ENCODE peak calls at places on chromosome 15, in five cellular contexts. One of them, this sample, is unnamed.

GRCh38 chr15:94381384-94381783 is 150.0 kb downstream of the MCTP2 start:
- DNase-seq in hepatocyte: no peak
- DNase-seq in tibial nerve: no peak
- DNase-seq in heart left ventricle: no peak
- DNase-seq in fibroblast of lung: no peak
- DNase-seq in this sample: no peak

GRCh38 chr15:64693134-64693533 is 82.3 kb downstream of the RBPMS2 start:
- DNase-seq in tibial nerve: peak; percentile 28
- DNase-seq in hepatocyte: peak; percentile 66
- DNase-seq in heart left ventricle: no peak
- DNase-seq in fibroblast of lung: peak; percentile 93
- DNase-seq in this sample: no peak

GRCh38 chr15:41904487-41905359 is 10.9 kb upstream of the SPTBN5 start:
- DNase-seq in fibroblast of lung: peak; percentile 70
- DNase-seq in tibial nerve: peak; percentile 57
- DNase-seq in heart left ventricle: peak; percentile 67
- DNase-seq in hepatocyte: peak; percentile 85
- DNase-seq in this sample: no peak

GRCh38 chr15:40255033-40255432 is 16.2 kb downstream of the PAK6 start:
- DNase-seq in heart left ventricle: no peak
- DNase-seq in tibial nerve: no peak
- DNase-seq in fibroblast of lung: no peak
- DNase-seq in hepatocyte: no peak
- DNase-seq in this sample: no peak

GRCh38 chr15:86231864-86232801 is 152.5 kb downstream of the AGBL1 start:
- DNase-seq in tibial nerve: peak; percentile 7
- DNase-seq in heart left ventricle: no peak
- DNase-seq in hepatocyte: peak; percentile 73
- DNase-seq in fibroblast of lung: peak; percentile 25
- DNase-seq in this sample: no peak

GRCh38 chr15:84666373-84666772 is 8.4 kb upstream of the NMB start:
- DNase-seq in hepatocyte: no peak
- DNase-seq in fibroblast of lung: no peak
- DNase-seq in tibial nerve: no peak
- DNase-seq in heart left ventricle: no peak
- DNase-seq in this sample: no peak

GRCh38 chr15:84773716-84774115 is 25.3 kb downstream of the ZNF592 start:
- DNase-seq in hepatocyte: no peak
- DNase-seq in heart left ventricle: no peak
- DNase-seq in fibroblast of lung: no peak
- DNase-seq in tibial nerve: no peak
- DNase-seq in this sample: no peak

GRCh38 chr15:82966671-82967071 is 14.2 kb upstream of the HOMER2 start:
- DNase-seq in hepatocyte: no peak
- DNase-seq in tibial nerve: no peak
- DNase-seq in heart left ventricle: no peak
- DNase-seq in fibroblast of lung: no peak
- DNase-seq in this sample: no peak

GRCh38 chr15:55256281-55257013 is 33.2 kb downstream of the RAB27A start:
- DNase-seq in tibial nerve: no peak
- DNase-seq in heart left ventricle: no peak
- DNase-seq in fibroblast of lung: peak; percentile 61
- DNase-seq in hepatocyte: no peak
- DNase-seq in this sample: no peak

GRCh38 chr15:101466188-101466587 is 23.3 kb downstream of the PCSK6 start:
- DNase-seq in fibroblast of lung: no peak
- DNase-seq in heart left ventricle: no peak
- DNase-seq in hepatocyte: no peak
- DNase-seq in tibial nerve: no peak
- DNase-seq in this sample: no peak

GRCh38 chr15:88383354-88383753 is 83.8 kb downstream of the MRPL46 start:
- DNase-seq in heart left ventricle: no peak
- DNase-seq in fibroblast of lung: no peak
- DNase-seq in hepatocyte: no peak
- DNase-seq in tibial nerve: no peak
- DNase-seq in this sample: no peak

GRCh38 chr15:66893294-66893693 is 172.1 kb upstream of the SMAD3 start:
- DNase-seq in hepatocyte: no peak
- DNase-seq in tibial nerve: peak; percentile 0
- DNase-seq in fibroblast of lung: no peak
- DNase-seq in heart left ventricle: no peak
- DNase-seq in this sample: no peak

GRCh38 chr15:35674873-35675781 is 129.2 kb upstream of the DPH6 start:
- DNase-seq in hepatocyte: peak; percentile 22
- DNase-seq in heart left ventricle: no peak
- DNase-seq in fibroblast of lung: peak; percentile 72
- DNase-seq in tibial nerve: peak; percentile 28
- DNase-seq in this sample: no peak

GRCh38 chr15:41934843-41935242 is 37.5 kb downstream of the EHD4 start:
- DNase-seq in hepatocyte: no peak
- DNase-seq in fibroblast of lung: no peak
- DNase-seq in heart left ventricle: no peak
- DNase-seq in tibial nerve: no peak
- DNase-seq in this sample: peak; percentile 54

GRCh38 chr15:99978426-99978825 is 245.2 kb upstream of the LYSMD4 start:
- DNase-seq in fibroblast of lung: no peak
- DNase-seq in hepatocyte: no peak
- DNase-seq in heart left ventricle: no peak
- DNase-seq in tibial nerve: no peak
- DNase-seq in this sample: peak; percentile 22
- H3K27ac ChIP-seq in fibroblast of lung: no peak overlapping the region
- H3K27ac ChIP-seq in hepatocyte: no peak overlapping the region
- H3K27ac ChIP-seq in heart left ventricle: no peak overlapping the region
- H3K27ac ChIP-seq in tibial nerve: no peak overlapping the region
- H3K27ac ChIP-seq in this sample: no peak overlapping the region

GRCh38 chr15:73984208-73984979 is 7.7 kb downstream of the STOML1 start:
- DNase-seq in hepatocyte: no peak
- DNase-seq in tibial nerve: no peak
- DNase-seq in fibroblast of lung: no peak
- DNase-seq in heart left ventricle: no peak
- DNase-seq in this sample: no peak
- H3K27ac ChIP-seq in hepatocyte: peak overlapping the region; percentile 98
- H3K27ac ChIP-seq in tibial nerve: peak overlapping the region; percentile 81
- H3K27ac ChIP-seq in fibroblast of lung: no peak overlapping the region
- H3K27ac ChIP-seq in heart left ventricle: peak overlapping the region; percentile 95
- H3K27ac ChIP-seq in this sample: peak overlapping the region; percentile 91

GRCh38 chr15:68396068-68396467 is 35.9 kb downstream of the ITGA11 start:
- DNase-seq in fibroblast of lung: no peak
- DNase-seq in heart left ventricle: no peak
- DNase-seq in tibial nerve: no peak
- DNase-seq in hepatocyte: no peak
- DNase-seq in this sample: no peak

GRCh38 chr15:68402432-68403160 is 29.4 kb downstream of the ITGA11 start:
- DNase-seq in heart left ventricle: peak; percentile 10
- DNase-seq in tibial nerve: no peak
- DNase-seq in fibroblast of lung: no peak
- DNase-seq in hepatocyte: no peak
- DNase-seq in this sample: no peak

GRCh38 chr15:68401496-68402431 is 30.2 kb downstream of the ITGA11 start:
- DNase-seq in heart left ventricle: peak; percentile 7
- DNase-seq in tibial nerve: no peak
- DNase-seq in hepatocyte: no peak
- DNase-seq in fibroblast of lung: no peak
- DNase-seq in this sample: no peak

GRCh38 chr15:68400066-68400456 is 31.9 kb downstream of the ITGA11 start:
- DNase-seq in tibial nerve: no peak
- DNase-seq in hepatocyte: no peak
- DNase-seq in heart left ventricle: no peak
- DNase-seq in fibroblast of lung: no peak
- DNase-seq in this sample: no peak

DNA sequence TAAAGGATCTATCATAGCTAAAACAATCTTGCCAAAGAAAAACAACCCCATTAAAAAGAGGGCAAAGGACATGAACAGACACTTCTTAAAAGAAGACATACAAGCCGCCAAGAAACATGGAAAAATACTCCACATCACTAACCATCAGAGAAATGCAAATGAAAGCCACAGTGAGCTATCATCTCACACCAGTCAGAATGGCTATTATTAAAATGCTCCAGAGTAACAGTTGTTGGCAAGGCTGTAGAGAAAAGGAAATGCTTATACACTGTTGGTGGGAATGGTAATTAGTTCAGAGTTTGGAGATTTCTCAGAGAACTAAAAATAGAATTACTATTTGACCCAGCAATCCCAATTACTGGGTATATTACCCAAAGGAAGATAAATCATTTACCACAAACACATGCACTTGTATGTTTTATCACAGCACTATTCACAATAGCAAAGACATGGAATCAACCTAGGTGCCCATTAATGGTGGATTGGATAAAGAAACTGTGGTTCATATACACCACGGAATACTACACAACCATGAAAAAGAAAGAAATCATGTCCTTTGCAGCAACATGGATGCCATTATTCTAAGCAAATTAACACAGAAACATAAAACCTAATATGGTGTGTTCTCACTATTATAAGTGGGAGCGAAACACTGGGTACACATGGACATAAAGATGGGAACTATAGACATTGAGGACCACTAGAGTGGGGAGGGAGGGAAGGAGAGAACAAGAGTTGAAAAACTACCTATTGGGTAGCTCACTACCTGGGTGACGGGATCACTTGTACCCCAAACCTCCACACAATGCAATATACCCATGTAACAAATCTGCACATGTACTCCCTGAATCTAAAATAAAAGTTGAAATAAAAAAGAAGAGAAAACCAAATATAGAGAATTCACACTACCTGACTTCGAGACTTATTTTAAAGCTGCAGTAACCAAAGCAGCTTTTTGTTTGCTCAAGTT is 32.6 kb downstream of the ITGA11 start:
- DNase-seq in heart left ventricle: no peak
- DNase-seq in hepatocyte: no peak
- DNase-seq in fibroblast of lung: no peak
- DNase-seq in tibial nerve: no peak
- DNase-seq in this sample: no peak
- H3K27ac ChIP-seq in heart left ventricle: no peak overlapping the region
- H3K27ac ChIP-seq in hepatocyte: peak overlapping the region; percentile 29
- H3K27ac ChIP-seq in fibroblast of lung: no peak overlapping the region
- H3K27ac ChIP-seq in tibial nerve: no peak overlapping the region
- H3K27ac ChIP-seq in this sample: no peak overlapping the region

DNA sequence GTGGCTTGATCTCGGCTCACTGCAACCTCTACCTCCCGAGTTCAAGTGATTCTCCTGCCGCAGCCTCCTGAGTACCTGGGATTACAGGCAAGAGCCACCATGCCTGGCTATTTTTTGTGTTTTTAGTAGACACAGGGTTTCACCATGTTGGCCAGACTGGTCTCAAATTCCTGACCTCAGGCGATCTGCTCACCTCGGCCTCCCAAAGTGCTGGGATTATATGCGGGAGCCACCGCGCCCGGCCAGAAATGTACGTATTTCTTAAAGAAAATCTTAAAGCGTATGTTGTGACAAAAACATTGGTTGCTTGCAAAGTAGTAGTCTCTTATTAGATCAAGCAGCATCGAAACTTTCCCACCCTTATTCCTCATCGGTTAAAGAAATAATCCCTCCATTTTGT is 748.9 kb upstream of the NR2F2 start:
- DNase-seq in heart left ventricle: no peak
- DNase-seq in fibroblast of lung: no peak
- DNase-seq in hepatocyte: no peak
- DNase-seq in tibial nerve: no peak
- DNase-seq in this sample: no peak
- H3K27ac ChIP-seq in heart left ventricle: no peak overlapping the region
- H3K27ac ChIP-seq in fibroblast of lung: no peak overlapping the region
- H3K27ac ChIP-seq in hepatocyte: no peak overlapping the region
- H3K27ac ChIP-seq in tibial nerve: no peak overlapping the region
- H3K27ac ChIP-seq in this sample: no peak overlapping the region

DNA sequence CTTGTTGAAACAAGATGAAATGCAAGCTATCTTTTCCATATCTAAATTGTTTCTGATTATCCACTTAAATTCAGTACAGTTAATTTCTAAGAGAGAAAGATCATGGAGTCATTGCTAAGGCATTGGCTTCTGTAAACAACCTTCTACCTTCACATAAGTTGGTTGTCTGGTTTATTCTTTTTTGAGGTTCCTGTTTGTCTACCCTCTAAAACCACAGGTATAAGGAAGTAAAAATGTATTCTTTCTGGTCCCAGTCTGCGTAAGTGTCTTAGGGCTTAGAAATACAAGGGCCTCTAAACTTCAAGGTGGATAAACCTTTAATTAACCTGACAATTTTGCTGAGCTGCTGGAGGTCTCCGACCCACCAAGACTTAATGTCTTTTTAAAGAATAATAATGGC is 3.6 kb upstream of the ATOSA start:
- DNase-seq in hepatocyte: no peak
- DNase-seq in tibial nerve: no peak
- DNase-seq in fibroblast of lung: no peak
- DNase-seq in heart left ventricle: no peak
- DNase-seq in this sample: no peak
- H3K27ac ChIP-seq in hepatocyte: no peak overlapping the region
- H3K27ac ChIP-seq in tibial nerve: peak overlapping the region; percentile 61
- H3K27ac ChIP-seq in fibroblast of lung: no peak overlapping the region
- H3K27ac ChIP-seq in heart left ventricle: no peak overlapping the region
- H3K27ac ChIP-seq in this sample: peak overlapping the region; percentile 14

GRCh38 chr15:75230524-75231371 is 27.4 kb upstream of the GOLGA6C start:
- DNase-seq in tibial nerve: no peak
- DNase-seq in hepatocyte: no peak
- DNase-seq in fibroblast of lung: no peak
- DNase-seq in heart left ventricle: no peak
- DNase-seq in this sample: no peak

GRCh38 chr15:75232826-75233503 is 25.2 kb upstream of the GOLGA6C start:
- DNase-seq in tibial nerve: no peak
- DNase-seq in heart left ventricle: no peak
- DNase-seq in hepatocyte: no peak
- DNase-seq in fibroblast of lung: no peak
- DNase-seq in this sample: no peak

GRCh38 chr15:75233504-75234190 is 24.5 kb upstream of the GOLGA6C start:
- DNase-seq in tibial nerve: no peak
- DNase-seq in hepatocyte: no peak
- DNase-seq in heart left ventricle: no peak
- DNase-seq in fibroblast of lung: no peak
- DNase-seq in this sample: no peak

GRCh38 chr15:75232252-75232813 is 25.8 kb upstream of the GOLGA6C start:
- DNase-seq in hepatocyte: no peak
- DNase-seq in heart left ventricle: peak; percentile 15
- DNase-seq in tibial nerve: no peak
- DNase-seq in fibroblast of lung: no peak
- DNase-seq in this sample: no peak

GRCh38 chr15:75231836-75232235 is 26.3 kb upstream of the GOLGA6C start:
- DNase-seq in hepatocyte: no peak
- DNase-seq in heart left ventricle: no peak
- DNase-seq in fibroblast of lung: no peak
- DNase-seq in tibial nerve: no peak
- DNase-seq in this sample: no peak
- H3K27ac ChIP-seq in hepatocyte: no peak overlapping the region
- H3K27ac ChIP-seq in heart left ventricle: no peak overlapping the region
- H3K27ac ChIP-seq in fibroblast of lung: no peak overlapping the region
- H3K27ac ChIP-seq in tibial nerve: no peak overlapping the region
- H3K27ac ChIP-seq in this sample: no peak overlapping the region

GRCh38 chr15:62608369-62608768 is 434.2 kb upstream of the TPM1 start:
- DNase-seq in fibroblast of lung: no peak
- DNase-seq in tibial nerve: no peak
- DNase-seq in hepatocyte: no peak
- DNase-seq in heart left ventricle: no peak
- DNase-seq in this sample: no peak

GRCh38 chr15:62603757-62604156 is 438.7 kb upstream of the C2CD4B start:
- DNase-seq in hepatocyte: no peak
- DNase-seq in tibial nerve: no peak
- DNase-seq in fibroblast of lung: peak; percentile 86
- DNase-seq in heart left ventricle: no peak
- DNase-seq in this sample: no peak

GRCh38 chr15:62607643-62608042 is 434.9 kb upstream of the TPM1 start:
- DNase-seq in tibial nerve: no peak
- DNase-seq in heart left ventricle: no peak
- DNase-seq in hepatocyte: no peak
- DNase-seq in fibroblast of lung: peak; percentile 49
- DNase-seq in this sample: no peak

GRCh38 chr15:62606376-62607164 is 436.0 kb upstream of the TPM1 start:
- DNase-seq in hepatocyte: no peak
- DNase-seq in fibroblast of lung: peak; percentile 98
- DNase-seq in heart left ventricle: no peak
- DNase-seq in tibial nerve: peak; percentile 47
- DNase-seq in this sample: no peak

GRCh38 chr15:62605292-62605691 is 437.3 kb upstream of the TPM1 start:
- DNase-seq in tibial nerve: no peak
- DNase-seq in fibroblast of lung: no peak
- DNase-seq in heart left ventricle: no peak
- DNase-seq in hepatocyte: no peak
- DNase-seq in this sample: no peak
- H3K27ac ChIP-seq in tibial nerve: no peak overlapping the region
- H3K27ac ChIP-seq in fibroblast of lung: no peak overlapping the region
- H3K27ac ChIP-seq in heart left ventricle: no peak overlapping the region
- H3K27ac ChIP-seq in hepatocyte: no peak overlapping the region
- H3K27ac ChIP-seq in this sample: no peak overlapping the region